ENCODE peak calls at places on chromosomes 12 and 14, in nine cellular contexts. U, T, D, F, K, M, J, Q and N are unnamed samples.

GRCh38 chr14:88562831-88563686 is at the start of gene ZC3H14:
- DNase-seq in D (peak; percentile 87), J (peak; percentile 68), K (no peak), U (peak; percentile 92), Q (peak; percentile 96), F (peak; percentile 89), M (peak; percentile 90), T (peak; percentile 90), N (peak; percentile 89)

GRCh38 chr14:31578266-31578665 is 17.1 kb downstream of the NUBPL start:
- DNase-seq in M (no peak), K (no peak), U (no peak), T (no peak), Q (no peak), D (no peak), F (no peak), J (no peak), N (no peak)

GRCh38 chr12:94098466-94098865 is 49.9 kb upstream of the PLXNC1 start:
- DNase-seq in F (no peak), T (no peak), Q (no peak), J (no peak), U (no peak), D (no peak), M (no peak), K (no peak), N (no peak)

GRCh38 chr12:64792128-64792527 is 32.3 kb upstream of the TBC1D30 start:
- DNase-seq in D (no peak), K (no peak), U (no peak), J (no peak), T (no peak), F (no peak), M (no peak), Q (no peak), N (no peak)

GRCh38 chr12:124625867-124626675 is 58.7 kb upstream of the NCOR2 start:
- DNase-seq in K (no peak), U (peak; percentile 92), T (peak; percentile 96), Q (no peak), F (peak; percentile 67), D (no peak), J (no peak), M (no peak), N (peak; percentile 79)

GRCh38 chr14:71684323-71684722 is 247.9 kb upstream of the RGS6 start:
- DNase-seq in M (no peak), T (no peak), K (no peak), Q (no peak), D (no peak), U (no peak), J (no peak), F (no peak), N (no peak)

GRCh38 chr14:73477618-73478266 is 13.0 kb upstream of the RIOX1 start:
- DNase-seq in D (no peak), Q (peak; percentile 81), F (no peak), J (no peak), U (no peak), K (no peak), M (no peak), T (no peak), N (no peak)

GRCh38 chr12:131795688-131796410 is 32.3 kb upstream of the MMP17 start:
- DNase-seq in T (no peak), J (no peak), Q (no peak), K (no peak), M (peak; percentile 85), F (no peak), U (no peak), D (peak; percentile 47), N (no peak)

GRCh38 chr14:63032056-63032455 is 13.2 kb downstream of the KCNH5 start:
- DNase-seq in F (no peak), J (no peak), Q (no peak), T (no peak), K (no peak), U (no peak), M (no peak), D (no peak), N (no peak)

GRCh38 chr12:93048646-93049045 is 119.6 kb upstream of the EEA1 start:
- DNase-seq in Q (no peak), T (no peak), K (no peak), J (no peak), F (no peak), U (no peak), D (no peak), M (no peak), N (peak; percentile 65)

GRCh38 chr14:72104011-72104613 is 171.9 kb downstream of the RGS6 start:
- DNase-seq in T (no peak), U (no peak), F (no peak), M (peak; percentile 60), Q (peak; percentile 30), J (peak; percentile 3), D (peak; percentile 78), K (no peak), N (peak; percentile 44)

GRCh38 chr12:131829351-131829794 is 1.2 kb downstream of the MMP17 start:
- DNase-seq in Q (no peak), T (no peak), U (no peak), F (no peak), K (no peak), J (no peak), D (no peak), M (peak; percentile 41), N (no peak)

GRCh38 chr14:95876769-95877490 is at the start of gene TUNAR:
- DNase-seq in T (no peak), F (no peak), U (no peak), D (peak; percentile 72), Q (peak; percentile 37), M (peak; percentile 49), J (no peak), K (no peak), N (no peak)

GRCh38 chr12:63151061-63151897 is at the start of gene AVPR1A:
- DNase-seq in F (peak; percentile 59), Q (peak; percentile 16), D (peak; percentile 24), M (peak; percentile 40), J (no peak), U (peak; percentile 43), K (no peak), T (peak; percentile 82), N (peak; percentile 31)

GRCh38 chr12:82627799-82628198 is 58.9 kb upstream of the TMTC2 start:
- DNase-seq in D (no peak), U (no peak), F (no peak), T (no peak), J (peak; percentile 26), M (peak; percentile 46), Q (peak; percentile 21), K (no peak), N (peak; percentile 6)

GRCh38 chr12:176321-177181 is 37.4 kb downstream of the SLC6A12 start:
- DNase-seq in K (no peak), U (no peak), J (no peak), F (peak; percentile 89), D (no peak), Q (no peak), M (no peak), T (no peak), N (peak; percentile 19)

GRCh38 chr12:107400686-107401447 is 284.7 kb upstream of the PWP1 start:
- DNase-seq in T (peak; percentile 67), J (no peak), M (no peak), K (no peak), F (no peak), Q (no peak), U (no peak), D (no peak), N (no peak)

GRCh38 chr12:125331342-125332052 is 266.3 kb downstream of the AACS start:
- DNase-seq in U (no peak), K (no peak), F (no peak), T (no peak), M (no peak), J (no peak), Q (peak; percentile 24), D (no peak), N (no peak)

GRCh38 chr14:81170104-81170828 is 50.5 kb downstream of the GTF2A1 start:
- DNase-seq in J (peak; percentile 75), T (peak; percentile 96), Q (peak; percentile 85), K (peak; percentile 53), M (peak; percentile 89), U (peak; percentile 97), F (peak; percentile 96), D (peak; percentile 83), N (peak; percentile 78)

GRCh38 chr14:94122438-94122837 is 7.0 kb downstream of the IFI27L2 start:
- DNase-seq in J (no peak), T (peak; percentile 31), Q (no peak), U (no peak), F (peak; percentile 22), D (no peak), M (peak; percentile 3), K (no peak), N (no peak)

GRCh38 chr12:59459966-59460365 is 135.9 kb upstream of the SLC16A7 start:
- DNase-seq in T (no peak), U (no peak), F (no peak), D (no peak), M (no peak), K (no peak), Q (no peak), J (no peak), N (no peak)

GRCh38 chr14:73829526-73830431 is 21.9 kb upstream of the PTGR2 start:
- DNase-seq in U (no peak), Q (peak; percentile 83), F (no peak), J (no peak), D (no peak), T (no peak), M (no peak), K (no peak), N (peak; percentile 50)

GRCh38 chr14:64475585-64476273 is 10.4 kb downstream of the AKAP5 start:
- DNase-seq in U (no peak), Q (no peak), F (no peak), T (no peak), K (no peak), M (no peak), D (no peak), J (no peak), N (no peak)

GRCh38 chr14:45156067-45156466 is 20.3 kb downstream of the FANCM start:
- DNase-seq in J (no peak), F (no peak), T (no peak), K (no peak), M (no peak), Q (no peak), D (no peak), U (no peak), N (no peak)
- TF ChIP-seq CTCF in J (no peak), F (no peak), T (no peak), K (no peak), M (no peak), Q (no peak), D (no peak), U (no peak), N (no peak)

GRCh38 chr14:36556811-36557433 is 25.5 kb downstream of the NKX2-8 start:
- DNase-seq in T (no peak), J (peak; percentile 19), Q (peak; percentile 41), K (no peak), F (no peak), U (no peak), M (no peak), D (peak; percentile 46), N (peak; percentile 54)
- TF ChIP-seq CTCF in T (peak; percentile 29), J (peak; percentile 93), Q (peak; percentile 56), K (peak; percentile 87), F (peak; percentile 46), U (peak; percentile 71), M (peak; percentile 91), D (peak; percentile 65), N (no peak)

GRCh38 chr14:51609987-51610283 is 41.8 kb upstream of the FRMD6 start:
- DNase-seq in M (no peak), U (no peak), F (no peak), Q (no peak), J (no peak), T (no peak), D (no peak), K (no peak), N (no peak)
- TF ChIP-seq CTCF in M (no peak), U (no peak), F (no peak), Q (no peak), J (no peak), T (no peak), D (no peak), K (no peak), N (no peak)

GRCh38 chr12:23376238-23376637 is 573.2 kb downstream of the SOX5 start:
- DNase-seq in Q (no peak), F (no peak), U (no peak), M (peak; percentile 44), J (no peak), D (no peak), K (no peak), T (no peak), N (no peak)
- TF ChIP-seq CTCF in Q (no peak), F (peak; percentile 54), U (no peak), M (peak; percentile 63), J (no peak), D (no peak), K (no peak), T (no peak), N (no peak)